ENCODE peak calls at places on chromosomes 5 and 9, in four cellular contexts. Z is H1, U is endothelial cell of umbilical vein, N is K562. D is an unnamed sample.

GRCh38 chr9:101582593-101582992 is 12.2 kb downstream of the PPP3R2 start:
- DNase-seq in Z (no peak), U (no peak), N (no peak), D (no peak)

GRCh38 chr5:89930591-89931383 is 478.8 kb downstream of the CETN3 start:
- DNase-seq in Z (no peak), U (peak), N (no peak), D (peak)

GRCh38 chr9:98974106-98974505 is 30.4 kb downstream of the COL15A1 start:
- DNase-seq in Z (no peak), U (no peak), N (no peak), D (no peak)

GRCh38 chr5:129904102-129904666 is at the start of gene CHSY3:
- DNase-seq in Z (peak), U (peak), N (peak), D (peak)

GRCh38 chr9:1050125-1050895 is at the start of gene DMRT2:
- DNase-seq in Z (peak), U (peak), N (peak), D (peak)

GRCh38 chr5:30957591-30957990 is 235.9 kb upstream of the CDH6 start:
- DNase-seq in Z (no peak), U (no peak), N (no peak), D (no peak)

GRCh38 chr9:132099741-132100407 is 20.2 kb upstream of the MED27 start:
- DNase-seq in Z (no peak), U (no peak), N (no peak), D (no peak)

GRCh38 chr9:113992994-113993393 is 85.1 kb downstream of the AMBP start:
- DNase-seq in Z (no peak), U (no peak), N (no peak), D (no peak)

DNA sequence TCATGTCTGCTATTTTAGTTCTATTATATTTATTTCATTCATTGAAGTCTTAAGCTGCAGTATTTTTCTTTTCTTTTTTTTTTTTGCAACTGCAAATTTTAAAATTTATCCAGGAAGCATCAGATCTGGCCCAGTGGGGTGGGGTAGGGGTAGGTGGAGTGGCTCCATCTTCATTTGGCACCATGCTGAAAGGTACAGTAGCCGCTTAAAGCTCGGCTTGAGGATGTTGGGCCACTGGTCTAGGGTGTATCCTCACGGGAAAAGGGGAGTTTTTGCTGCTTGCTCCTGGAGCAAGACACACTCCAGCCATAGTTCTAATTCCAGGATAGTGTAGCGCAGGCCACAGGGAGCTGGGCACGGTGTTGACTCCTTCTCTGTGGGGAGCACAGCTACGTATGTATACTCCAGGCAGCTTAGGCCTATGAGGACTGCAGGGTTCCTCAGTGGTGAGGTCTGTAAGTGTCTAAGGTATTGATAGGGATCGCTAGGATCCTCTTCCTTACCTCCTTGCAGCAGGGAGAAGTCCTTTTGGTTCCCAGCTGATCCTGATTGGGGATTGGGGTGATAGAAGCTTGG is 22.7 kb downstream of the RCL1 start:
- DNase-seq in Z (no peak), U (no peak), N (no peak), D (no peak)
- TF ChIP-seq POLR2AphosphoS5 in Z (peak), U (no peak), N (no peak), D (no peak)

GRCh38 chr5:139565411-139566305 is 4.5 kb downstream of the UBE2D2 start:
- DNase-seq in Z (no peak), U (peak), N (no peak), D (no peak)

GRCh38 chr5:139566611-139567010 is 5.5 kb downstream of the UBE2D2 start:
- DNase-seq in Z (no peak), U (no peak), N (no peak), D (no peak)

GRCh38 chr5:139571543-139571942 is 10.4 kb downstream of the UBE2D2 start:
- DNase-seq in Z (no peak), U (no peak), N (no peak), D (no peak)

GRCh38 chr5:139571966-139572365 is 10.8 kb downstream of the UBE2D2 start:
- DNase-seq in Z (no peak), U (no peak), N (no peak), D (no peak)

DNA sequence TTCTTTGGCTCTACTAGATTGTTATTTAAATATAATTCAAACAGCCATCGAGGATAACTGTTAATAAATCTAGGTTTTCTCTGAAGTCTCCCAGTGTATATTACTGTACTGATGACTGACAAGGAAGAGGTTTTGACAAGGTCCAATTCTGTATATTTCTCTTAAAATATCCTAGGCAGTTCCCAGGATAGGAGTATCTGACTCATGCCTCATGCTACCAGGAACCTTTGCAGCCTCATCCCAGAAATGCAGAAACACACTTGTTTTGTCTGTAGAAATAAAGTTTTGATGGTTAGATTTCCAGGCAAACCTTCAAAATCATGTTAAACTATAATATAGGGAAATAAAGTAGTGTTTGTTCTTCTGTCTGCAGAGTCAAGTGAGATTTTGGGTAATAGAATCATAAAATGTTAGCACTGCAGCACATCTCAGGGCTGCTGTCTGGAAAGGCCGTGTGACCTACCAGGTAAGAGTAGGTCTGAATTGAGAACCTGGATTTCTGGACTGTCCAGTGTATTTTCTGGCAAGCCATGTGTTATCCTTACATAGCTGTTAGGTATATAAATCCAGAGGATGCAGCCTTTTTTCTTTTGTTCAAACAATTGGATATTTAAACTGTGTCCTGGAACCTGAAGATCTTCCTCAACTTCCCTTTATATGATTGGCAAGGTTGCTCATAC is 8.3 kb downstream of the UBE2D2 start:
- DNase-seq in Z (no peak), U (no peak), N (no peak), D (no peak)
- H3K9ac ChIP-seq in Z (no peak), U (no peak), N (no peak), D (no peak)

DNA sequence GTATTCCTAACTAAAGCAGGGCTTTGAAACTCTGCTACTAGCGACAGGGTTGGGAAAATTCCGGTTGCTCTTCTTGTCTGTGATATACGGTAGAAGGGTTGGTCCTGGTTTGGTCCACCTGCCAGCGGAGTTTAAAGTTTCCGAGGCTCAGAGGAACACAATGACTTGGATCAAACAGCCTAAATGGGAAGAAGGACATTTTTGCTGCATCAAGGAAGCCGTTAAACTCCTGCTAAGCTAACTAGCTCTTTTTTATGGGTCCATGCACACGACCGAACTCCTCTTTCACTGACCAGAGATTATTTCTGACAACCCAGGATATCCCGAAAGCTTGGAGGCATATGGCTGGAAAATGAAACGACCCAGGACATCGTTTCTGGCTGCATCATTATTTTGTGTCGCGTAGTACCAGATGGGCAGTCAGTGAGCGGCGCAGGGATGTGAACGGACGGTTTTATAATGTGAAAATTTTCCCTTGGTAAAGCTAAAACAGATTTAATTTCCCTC is at the start of gene LURAP1L:
- DNase-seq in Z (peak), U (peak), N (no peak), D (peak)
- TF ChIP-seq POLR2AphosphoS5 in Z (no peak), U (no peak), N (no peak), D (peak)

DNA sequence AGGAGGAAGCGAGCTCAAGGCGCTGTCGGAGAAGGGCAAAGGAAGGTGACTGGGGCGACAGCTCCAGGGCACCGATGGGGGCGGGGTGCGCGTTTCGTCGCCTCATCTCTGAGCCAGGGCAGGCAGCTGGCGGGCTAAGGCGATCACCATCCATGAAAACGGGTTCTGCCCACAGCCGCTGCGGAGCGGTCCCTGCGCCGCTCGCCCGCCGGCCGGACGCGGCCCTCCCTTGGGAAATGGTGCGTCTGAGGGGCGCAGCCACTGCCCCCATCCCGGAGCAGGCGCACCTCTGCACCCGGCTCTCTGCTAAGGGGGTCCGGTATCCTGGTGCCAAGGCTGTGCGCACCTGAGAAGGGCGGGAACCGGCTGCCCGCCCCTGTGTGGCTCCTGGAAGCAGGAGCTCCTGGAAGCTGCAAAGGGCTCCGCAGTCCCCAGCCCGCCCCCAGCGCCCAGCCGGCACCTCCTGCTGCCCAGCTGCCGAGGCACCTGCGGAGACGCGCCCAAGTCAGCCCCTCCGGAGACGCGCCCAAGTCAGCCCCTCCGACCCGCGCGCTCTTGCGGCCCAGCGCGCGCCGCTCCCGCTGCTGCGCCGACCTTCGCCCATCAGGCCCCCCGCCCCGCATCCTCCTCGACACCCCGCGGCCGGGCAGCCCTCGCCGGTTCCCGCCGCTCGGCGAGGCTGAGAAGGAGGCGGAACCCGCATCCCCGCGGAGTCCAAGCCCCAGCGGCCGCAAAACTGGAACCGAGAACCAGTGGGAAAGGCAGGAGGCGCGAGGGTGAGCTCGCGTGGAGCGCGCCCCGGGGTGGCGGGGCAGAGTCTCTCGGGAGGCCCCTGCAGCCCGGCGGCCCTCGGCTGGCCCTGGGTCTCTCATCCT is 757 bp downstream of the ANKRD34B start:
- DNase-seq in Z (peak), U (no peak), N (no peak), D (no peak)
- H3K9ac ChIP-seq in Z (no peak), U (no peak), N (no peak), D (no peak)

GRCh38 chr5:150254363-150255154 is 35.0 kb downstream of the CAMK2A start:
- DNase-seq in Z (no peak), U (no peak), N (no peak), D (no peak)

GRCh38 chr5:150253416-150254208 is 36.0 kb downstream of the CAMK2A start:
- DNase-seq in Z (no peak), U (no peak), N (no peak), D (no peak)

GRCh38 chr5:150252489-150252888 is 37.1 kb downstream of the CAMK2A start:
- DNase-seq in Z (no peak), U (no peak), N (no peak), D (no peak)

GRCh38 chr5:150249744-150250143 is 39.8 kb downstream of the CAMK2A start:
- DNase-seq in Z (no peak), U (no peak), N (no peak), D (no peak)

DNA sequence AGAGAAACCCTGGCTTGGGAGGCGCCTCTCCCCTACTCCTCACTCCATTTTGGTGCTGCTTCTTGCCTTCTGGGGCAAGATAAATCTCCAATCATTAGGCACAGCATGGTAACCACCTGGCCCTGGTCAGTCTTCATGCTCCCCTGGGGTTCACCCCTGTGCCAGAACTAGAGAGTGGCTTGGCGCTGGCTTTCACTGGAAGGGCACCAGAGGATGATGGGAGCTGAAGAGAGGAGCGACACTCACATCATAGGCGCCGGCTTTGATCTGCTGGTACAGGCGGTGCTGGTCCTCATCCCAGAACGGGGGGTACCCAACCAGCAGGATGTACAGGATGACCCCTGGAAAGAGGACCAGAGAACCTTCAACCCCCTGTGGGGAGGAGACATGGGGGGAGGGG is 38.1 kb downstream of the CAMK2A start:
- DNase-seq in Z (no peak), U (no peak), N (no peak), D (no peak)
- TF ChIP-seq POLR2AphosphoS5 in Z (no peak), U (no peak), N (no peak), D (no peak)

DNA sequence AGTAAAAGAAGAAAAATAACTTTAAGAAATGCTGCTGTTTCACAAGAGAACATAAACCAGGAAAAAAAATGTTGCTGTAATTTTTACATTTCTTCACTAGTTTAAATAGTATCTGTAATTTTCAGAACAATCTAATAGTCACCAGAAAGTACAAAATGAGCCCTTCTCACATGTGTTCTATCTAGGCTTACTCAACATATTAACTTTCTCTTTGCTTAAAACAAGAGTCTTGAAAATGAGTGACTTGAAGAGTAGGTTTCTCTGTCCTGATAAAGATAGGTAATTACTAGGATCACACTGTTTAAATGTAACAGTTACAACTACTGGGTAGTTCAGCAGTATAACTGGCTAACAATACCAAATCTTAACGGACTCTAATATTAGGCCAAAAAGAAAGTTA is 37.5 kb downstream of the CLINT1 start:
- DNase-seq in Z (no peak), U (no peak), N (no peak), D (no peak)
- H3K9ac ChIP-seq in Z (no peak), U (no peak), N (no peak), D (no peak)

GRCh38 chr5:35971878-35972210 is 19.3 kb downstream of the UGT3A1 start:
- DNase-seq in Z (no peak), U (no peak), N (no peak), D (no peak)
- TF ChIP-seq POLR2AphosphoS5 in Z (no peak), U (no peak), N (no peak), D (no peak)

GRCh38 chr9:97293827-97294226 is 13.6 kb upstream of the CCDC180 start:
- DNase-seq in Z (no peak), U (no peak), N (no peak), D (no peak)
- H3K9ac ChIP-seq in Z (no peak), U (no peak), N (no peak), D (no peak)

GRCh38 chr9:134492281-134492691 is 149.3 kb upstream of the COL5A1 start:
- DNase-seq in Z (no peak), U (no peak), N (no peak), D (no peak)
- TF ChIP-seq POLR2AphosphoS5 in Z (no peak), U (no peak), N (no peak), D (no peak)

D was measured in HCT116.